ENCODE peak calls at places on chromosomes 7 and 10, in nine cellular contexts. C is HFFc6; X is CD8-positive, alpha-beta T cell; Z is A549; I is fibroblast of mammary gland; E is body of pancreas; V is colonic mucosa; F is astrocyte of the spinal cord; G is GM13977. N is an unnamed sample.
A peak's percentile ranks its signal among the peaks of the same experiment; 100 is the strongest.

GRCh38 chr10:72001026-72001380 is 36.8 kb downstream of the CHST3 start:
- DNase-seq in G (no peak), C (no peak), I (no peak), E (peak; percentile 38), V (no peak), X (no peak), F (no peak), Z (no peak), N (no peak)

GRCh38 chr7:74290590-74290950 is 1.4 kb downstream of the CLIP2 start:
- DNase-seq in Z (no peak), F (no peak), G (peak; percentile 40), I (no peak), V (peak; percentile 70), X (no peak), E (no peak), C (no peak), N (no peak)

GRCh38 chr7:46071076-46071475 is 150.0 kb upstream of the IGFBP3 start:
- DNase-seq in F (peak; percentile 67), Z (no peak), G (no peak), V (no peak), E (no peak), C (no peak), I (peak; percentile 64), X (no peak), N (no peak)

GRCh38 chr10:113187066-113187777 is 237.2 kb downstream of the TCF7L2 start:
- DNase-seq in C (no peak), F (peak; percentile 33), E (peak; percentile 83), I (no peak), G (no peak), X (no peak), Z (no peak), V (no peak), N (no peak)

GRCh38 chr10:22433875-22434274 is 88.6 kb downstream of the SPAG6 start:
- DNase-seq in G (no peak), I (peak; percentile 95), Z (peak; percentile 38), E (no peak), V (no peak), F (peak; percentile 89), X (no peak), C (peak; percentile 93), N (no peak)

GRCh38 chr10:117165557-117166419 is 27.7 kb upstream of the VAX1 start:
- DNase-seq in C (peak; percentile 37), E (peak; percentile 56), V (no peak), G (peak; percentile 66), X (no peak), Z (peak; percentile 92), F (no peak), I (peak; percentile 49), N (peak; percentile 73)

GRCh38 chr10:28892818-28893547 is 215.7 kb downstream of the BAMBI start:
- DNase-seq in E (no peak), X (no peak), V (no peak), C (no peak), G (no peak), I (peak; percentile 68), Z (no peak), F (peak; percentile 59), N (no peak)

GRCh38 chr7:85688712-85689111 is 501.9 kb upstream of the SEMA3D start:
- DNase-seq in G (no peak), Z (no peak), F (peak; percentile 29), X (no peak), I (peak; percentile 30), V (no peak), C (no peak), E (no peak), N (no peak)

GRCh38 chr10:69372126-69372980 is 44.4 kb downstream of the TACR2 start:
- DNase-seq in E (no peak), G (no peak), I (peak; percentile 78), C (no peak), Z (no peak), V (no peak), F (no peak), X (no peak), N (no peak)

GRCh38 chr7:99733448-99733847 is 1.5 kb downstream of the CYP3A7 start:
- DNase-seq in G (no peak), I (no peak), E (no peak), C (no peak), X (no peak), F (no peak), Z (peak; percentile 26), V (no peak), N (peak; percentile 16)

GRCh38 chr7:22651036-22651435 is 76.0 kb upstream of the IL6 start:
- DNase-seq in V (no peak), X (no peak), E (no peak), G (no peak), I (peak; percentile 37), C (peak; percentile 33), Z (no peak), F (no peak), N (no peak)

GRCh38 chr7:30843741-30844482 is 67.7 kb upstream of the AQP1 start:
- DNase-seq in G (no peak), F (no peak), V (no peak), X (no peak), E (no peak), I (no peak), C (no peak), Z (no peak), N (no peak)

GRCh38 chr7:69630292-69630691 is 32.0 kb downstream of the AUTS2 start:
- DNase-seq in X (no peak), F (peak; percentile 75), I (peak; percentile 92), Z (no peak), G (peak; percentile 13), E (peak; percentile 5), V (no peak), C (no peak), N (no peak)

GRCh38 chr10:46218921-46219320 is 67.9 kb upstream of the ANTXRL start:
- DNase-seq in G (peak; percentile 7), E (no peak), Z (no peak), V (peak; percentile 11), X (no peak), C (no peak), I (no peak), F (no peak), N (no peak)

GRCh38 chr7:100483728-100484635 is at the start of gene NYAP1:
- DNase-seq in Z (peak; percentile 55), X (peak; percentile 51), V (peak; percentile 64), C (no peak), G (peak; percentile 77), I (no peak), E (peak; percentile 48), F (peak; percentile 38), N (peak; percentile 32)

GRCh38 chr7:36236073-36236472 is 83.0 kb downstream of the EEPD1 start:
- DNase-seq in G (no peak), I (no peak), Z (no peak), F (no peak), V (no peak), E (no peak), C (no peak), X (no peak), N (no peak)

GRCh38 chr10:127150136-127150535 is 46.3 kb downstream of the INSYN2A start:
- DNase-seq in E (no peak), G (no peak), I (peak; percentile 80), V (no peak), C (peak; percentile 61), X (no peak), F (peak; percentile 70), Z (peak; percentile 8), N (no peak)

GRCh38 chr10:86960003-86960862 is 1.8 kb downstream of the SNCG start:
- DNase-seq in Z (no peak), X (no peak), G (peak; percentile 84), V (peak; percentile 44), C (peak; percentile 55), F (peak; percentile 44), E (peak; percentile 53), I (peak; percentile 78), N (peak; percentile 57)

GRCh38 chr10:815338-816104 is 116.0 kb downstream of the LARP4B start:
- DNase-seq in G (no peak), I (no peak), X (no peak), Z (peak; percentile 41), E (no peak), V (no peak), F (no peak), C (no peak), N (no peak)
- TF ChIP-seq CTCF in G (no peak), I (no peak), X (no peak), Z (no peak), E (no peak), V (no peak), F (peak; percentile 18), C (peak; percentile 55), N (peak; percentile 14)

GRCh38 chr7:135238112-135238744 is 4.6 kb downstream of the STRA8 start:
- DNase-seq in C (no peak), Z (peak; percentile 53), F (no peak), E (no peak), X (no peak), V (no peak), G (no peak), I (no peak), N (peak; percentile 22)
- TF ChIP-seq CTCF in C (peak; percentile 73), Z (peak; percentile 36), F (peak; percentile 35), E (no peak), X (no peak), V (no peak), G (peak; percentile 39), I (peak; percentile 42), N (peak; percentile 62)

DNA sequence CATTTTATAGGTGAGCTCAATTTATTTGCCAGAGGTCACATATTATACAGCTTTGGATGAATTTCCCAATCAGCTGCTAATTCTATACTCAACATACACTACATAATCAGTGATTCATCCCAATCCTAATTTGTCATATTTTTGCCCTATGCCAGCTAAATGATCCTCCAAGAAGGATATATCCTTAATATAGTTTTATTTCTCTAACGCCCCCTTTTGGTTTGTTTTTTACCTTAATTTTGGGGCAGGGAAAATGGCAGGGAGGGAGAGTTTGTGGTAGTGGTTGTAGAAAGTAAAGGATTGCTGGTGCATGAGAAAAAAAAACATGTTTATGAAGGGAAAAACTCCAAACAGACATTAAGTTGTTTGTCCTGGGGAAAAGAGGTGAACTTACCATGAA is 31.9 kb downstream of the WASL start:
- DNase-seq in C (no peak), F (no peak), V (no peak), Z (no peak), E (no peak), G (no peak), I (no peak), X (no peak), N (no peak)
- TF ChIP-seq CTCF in C (peak; percentile 8), F (no peak), V (no peak), Z (no peak), E (no peak), G (no peak), I (no peak), X (no peak), N (no peak)

GRCh38 chr7:2606539-2606936 is 25.2 kb upstream of the TTYH3 start:
- DNase-seq in I (no peak), C (no peak), V (no peak), F (no peak), Z (no peak), E (no peak), X (no peak), G (no peak), N (no peak)

GRCh38 chr7:2604608-2605174 is 27.1 kb upstream of the TTYH3 start:
- DNase-seq in E (no peak), C (no peak), F (no peak), X (no peak), I (no peak), Z (no peak), V (no peak), G (no peak), N (no peak)

GRCh38 chr7:2607913-2608899 is 23.6 kb upstream of the TTYH3 start:
- DNase-seq in X (no peak), C (no peak), G (no peak), F (no peak), E (no peak), Z (no peak), V (no peak), I (no peak), N (no peak)

GRCh38 chr7:2607122-2607912 is 24.5 kb upstream of the TTYH3 start:
- DNase-seq in X (no peak), F (no peak), I (no peak), V (peak; percentile 71), G (no peak), Z (no peak), C (no peak), E (peak; percentile 43), N (no peak)

GRCh38 chr7:2605608-2606538 is 25.9 kb upstream of the TTYH3 start:
- DNase-seq in V (no peak), Z (no peak), X (no peak), G (no peak), C (no peak), I (no peak), E (no peak), F (no peak), N (no peak)
- TF ChIP-seq CTCF in V (no peak), Z (no peak), X (no peak), G (no peak), C (peak; percentile 58), I (no peak), E (no peak), F (peak; percentile 2), N (no peak)

N was measured in Calu3.